ENCODE peak calls at places on chromosomes 1 and 21, in four cellular contexts. L, O, V and R are unnamed samples.

GRCh38 chr1:197692965-197693364 is 82.3 kb downstream of the DENND1B start:
- DNase-seq in V (no peak), O (no peak), L (no peak), R (peak; percentile 18)

GRCh38 chr1:81549588-81550127 is 251.1 kb upstream of the ADGRL2 start:
- DNase-seq in O (no peak), L (no peak), V (no peak), R (peak; percentile 43)

GRCh38 chr21:43318841-43319781 is 107.8 kb downstream of the SIK1 start:
- DNase-seq in O (no peak), L (no peak), V (no peak), R (peak; percentile 64)

GRCh38 chr1:231631717-231632116 is 5.1 kb downstream of the DISC1 start:
- DNase-seq in O (no peak), V (no peak), L (no peak), R (no peak)

GRCh38 chr1:197200468-197200899 is 54.0 kb upstream of the ASPM start:
- DNase-seq in O (no peak), L (peak; percentile 6), V (no peak), R (no peak)

GRCh38 chr1:209202826-209203439 is 380.6 kb upstream of the CAMK1G start:
- DNase-seq in V (no peak), O (no peak), L (peak; percentile 44), R (peak; percentile 46)

GRCh38 chr1:52348704-52349301 is 17.2 kb downstream of the CC2D1B start:
- DNase-seq in L (no peak), O (no peak), V (no peak), R (no peak)

GRCh38 chr1:18734461-18735368 is 104.1 kb downstream of the PAX7 start:
- DNase-seq in V (no peak), O (no peak), L (no peak), R (no peak)

GRCh38 chr21:22885079-22885478 is 1886.9 kb downstream of the NCAM2 start:
- DNase-seq in V (no peak), L (no peak), O (no peak), R (peak; percentile 14)

GRCh38 chr1:172638249-172638648 is 20.7 kb upstream of the FASLG start:
- DNase-seq in V (no peak), O (no peak), L (no peak), R (no peak)